ENCODE peak calls at places on chromosomes 16 and 17, in four cellular contexts. Q, P, L and F are unnamed samples.

GRCh38 chr17:48610282-48611211 is at the start of gene HOXB7:
- DNase-seq in L (peak; percentile 45), P (peak; percentile 82), Q (peak; percentile 61), F (peak; percentile 81)

GRCh38 chr17:33292184-33292980 is 713 bp downstream of the ASIC2 start:
- DNase-seq in Q (no peak), L (peak; percentile 48), P (peak; percentile 28), F (no peak)

GRCh38 chr17:75109407-75110236 is at the start of gene ARMC7:
- DNase-seq in P (peak; percentile 89), Q (peak; percentile 93), L (peak; percentile 93), F (peak; percentile 93)

GRCh38 chr17:14214271-14214670 is 22.4 kb downstream of the CDRT15 start:
- DNase-seq in P (no peak), L (no peak), Q (no peak), F (no peak)

GRCh38 chr17:69870091-69870530 is 204.9 kb upstream of the KCNJ16 start:
- DNase-seq in L (no peak), P (peak; percentile 91), Q (no peak), F (no peak)

GRCh38 chr17:75406222-75406615 is 741 bp upstream of the GRB2 start:
- DNase-seq in P (no peak), Q (no peak), L (no peak), F (no peak)

GRCh38 chr17:60647705-60648104 is 29.9 kb upstream of the BCAS3 start:
- DNase-seq in L (no peak), Q (no peak), P (no peak), F (no peak)

GRCh38 chr17:29760771-29761682 is 138.3 kb upstream of the CORO6 start:
- DNase-seq in L (peak; percentile 79), P (peak; percentile 95), Q (peak; percentile 86), F (peak; percentile 75)

GRCh38 chr16:15874745-15875314 is 13.6 kb downstream of the CEP20 start:
- DNase-seq in P (peak; percentile 77), Q (peak; percentile 39), L (peak; percentile 68), F (peak; percentile 46)

GRCh38 chr17:57557793-57558681 is 187.1 kb downstream of the CCDC182 start:
- DNase-seq in P (peak; percentile 28), Q (peak; percentile 35), L (no peak), F (no peak)

GRCh38 chr16:20334396-20334795 is 7.1 kb upstream of the GP2 start:
- DNase-seq in P (no peak), Q (no peak), L (no peak), F (no peak)

GRCh38 chr16:62977876-62978275 is 941.6 kb upstream of the CDH8 start:
- DNase-seq in P (no peak), L (no peak), Q (no peak), F (no peak)

GRCh38 chr16:66717112-66717675 is 20.7 kb upstream of the CMTM4 start:
- DNase-seq in P (no peak), L (no peak), Q (no peak), F (peak; percentile 57)

GRCh38 chr17:69581061-69581955 is 166.8 kb downstream of the MAP2K6 start:
- DNase-seq in Q (no peak), P (no peak), L (no peak), F (no peak)

GRCh38 chr17:75689441-75689873 is 22.3 kb downstream of the SAP30BP start:
- DNase-seq in P (no peak), Q (no peak), L (no peak), F (no peak)

GRCh38 chr16:20042848-20043247 is 30.8 kb downstream of the GPR139 start:
- DNase-seq in P (peak; percentile 44), L (no peak), Q (no peak), F (no peak)

GRCh38 chr17:32486701-32487459 is at the start of gene CDK5R1:
- DNase-seq in L (peak; percentile 90), Q (peak; percentile 63), P (peak; percentile 75), F (peak; percentile 76)

GRCh38 chr17:2962729-2963128 is 100.7 kb downstream of the OR1D5 start:
- DNase-seq in Q (no peak), L (no peak), P (no peak), F (no peak)

GRCh38 chr16:17395849-17396480 is 74.8 kb downstream of the XYLT1 start:
- DNase-seq in Q (no peak), P (no peak), L (no peak), F (no peak)

GRCh38 chr16:72371307-72372081 is 199.5 kb upstream of the PMFBP1 start:
- DNase-seq in P (no peak), Q (no peak), L (peak; percentile 35), F (no peak)

GRCh38 chr17:6654816-6655731 is 3.5 kb downstream of the C17orf100 start:
- DNase-seq in Q (peak; percentile 72), L (peak; percentile 34), P (no peak), F (no peak)

GRCh38 chr16:832652-833336 is 32.3 kb upstream of the GNG13 start:
- DNase-seq in Q (no peak), P (no peak), L (no peak), F (no peak)

GRCh38 chr17:81481815-81482505 is 30.6 kb downstream of the ACTG1 start:
- DNase-seq in Q (no peak), P (no peak), L (no peak), F (no peak)

GRCh38 chr17:38563362-38564253 is 42.1 kb downstream of the SRCIN1 start:
- DNase-seq in P (no peak), Q (no peak), L (peak; percentile 58), F (no peak)
- H3K4me3 ChIP-seq in P (no peak overlapping the region), Q (no peak overlapping the region), L (no peak overlapping the region), F (no peak overlapping the region)

GRCh38 chr16:84729716-84730320 is 30.0 kb downstream of the USP10 start:
- DNase-seq in Q (no peak), P (no peak), L (no peak), F (no peak)

GRCh38 chr16:84732674-84733352 is 33.0 kb downstream of the USP10 start:
- DNase-seq in Q (no peak), L (no peak), P (no peak), F (no peak)

GRCh38 chr16:84728853-84729424 is 29.1 kb downstream of the USP10 start:
- DNase-seq in P (no peak), L (no peak), Q (no peak), F (no peak)

GRCh38 chr16:84726670-84727467 is 27.1 kb downstream of the USP10 start:
- DNase-seq in P (no peak), L (no peak), Q (peak; percentile 35), F (no peak)

GRCh38 chr16:84730406-84731106 is 30.8 kb downstream of the USP10 start:
- DNase-seq in Q (peak; percentile 70), P (peak; percentile 78), L (peak; percentile 53), F (peak; percentile 35)
- H3K4me3 ChIP-seq in Q (no peak overlapping the region), P (peak overlapping the region; percentile 35), L (no peak overlapping the region), F (peak overlapping the region; percentile 11)

DNA sequence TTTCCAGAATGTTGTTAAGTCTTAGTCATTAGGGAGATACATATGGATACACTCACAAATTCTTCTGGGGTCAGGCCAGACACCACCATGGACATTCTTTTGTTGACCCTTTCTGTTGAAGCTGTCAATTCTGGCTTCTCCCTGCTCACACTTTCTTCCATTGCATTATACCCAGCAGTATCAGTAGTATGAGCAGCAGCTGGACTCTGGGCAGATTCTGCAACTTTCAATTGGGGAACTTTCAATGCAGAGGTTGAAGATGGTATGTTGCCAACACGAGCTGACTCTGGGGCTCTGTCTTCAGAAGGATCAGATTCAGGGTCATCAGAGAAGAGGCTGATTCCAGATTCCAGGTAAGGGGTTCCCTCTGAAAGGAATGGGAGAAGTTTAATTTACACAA is 45.8 kb downstream of the RND2 start:
- DNase-seq in L (no peak), Q (no peak), P (no peak), F (no peak)
- H3K4me3 ChIP-seq in L (no peak overlapping the region), Q (no peak overlapping the region), P (no peak overlapping the region), F (no peak overlapping the region)

GRCh38 chr16:78609542-78610253 is 510.2 kb downstream of the WWOX start:
- DNase-seq in Q (no peak), L (no peak), P (no peak), F (no peak)
- H3K4me3 ChIP-seq in Q (no peak overlapping the region), L (no peak overlapping the region), P (no peak overlapping the region), F (no peak overlapping the region)

GRCh38 chr17:65742433-65743312 is 181.2 kb upstream of the AXIN2 start:
- DNase-seq in P (peak; percentile 79), Q (no peak), L (no peak), F (peak; percentile 30)
- H3K4me3 ChIP-seq in P (no peak overlapping the region), Q (no peak overlapping the region), L (no peak overlapping the region), F (no peak overlapping the region)

DNA sequence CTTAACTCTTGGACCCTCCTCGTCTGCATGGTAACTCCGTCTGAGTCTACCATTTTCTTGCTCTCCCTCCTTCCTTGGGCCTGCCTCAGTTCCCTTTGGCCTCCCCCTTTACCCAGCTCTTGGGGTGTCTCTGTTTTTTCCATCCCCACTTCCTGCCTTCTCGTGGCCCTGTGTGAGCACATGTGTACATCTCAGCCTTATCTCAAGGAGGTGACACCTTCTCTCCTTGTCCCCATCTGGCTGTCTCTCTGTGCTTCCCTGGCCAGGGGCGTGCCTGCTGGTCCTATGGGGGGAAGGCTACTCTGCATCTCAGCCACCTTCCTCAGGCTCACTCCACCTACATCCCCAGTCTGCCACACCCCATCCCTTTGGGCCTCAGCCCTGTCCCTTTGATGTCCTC is 6.6 kb downstream of the CTF1 start:
- DNase-seq in P (no peak), Q (no peak), L (no peak), F (no peak)
- H3K4me3 ChIP-seq in P (no peak overlapping the region), Q (no peak overlapping the region), L (no peak overlapping the region), F (no peak overlapping the region)

GRCh38 chr16:68746951-68747350 is 9.9 kb downstream of the CDH1 start:
- DNase-seq in L (no peak), P (no peak), Q (no peak), F (no peak)

GRCh38 chr16:68743664-68744063 is 6.6 kb downstream of the CDH1 start:
- DNase-seq in L (no peak), Q (no peak), P (no peak), F (no peak)

GRCh38 chr16:68740628-68741346 is 3.7 kb downstream of the CDH1 start:
- DNase-seq in P (no peak), Q (no peak), L (no peak), F (no peak)

GRCh38 chr16:68749424-68749823 is 12.3 kb downstream of the CDH1 start:
- DNase-seq in L (no peak), Q (no peak), P (no peak), F (no peak)

DNA sequence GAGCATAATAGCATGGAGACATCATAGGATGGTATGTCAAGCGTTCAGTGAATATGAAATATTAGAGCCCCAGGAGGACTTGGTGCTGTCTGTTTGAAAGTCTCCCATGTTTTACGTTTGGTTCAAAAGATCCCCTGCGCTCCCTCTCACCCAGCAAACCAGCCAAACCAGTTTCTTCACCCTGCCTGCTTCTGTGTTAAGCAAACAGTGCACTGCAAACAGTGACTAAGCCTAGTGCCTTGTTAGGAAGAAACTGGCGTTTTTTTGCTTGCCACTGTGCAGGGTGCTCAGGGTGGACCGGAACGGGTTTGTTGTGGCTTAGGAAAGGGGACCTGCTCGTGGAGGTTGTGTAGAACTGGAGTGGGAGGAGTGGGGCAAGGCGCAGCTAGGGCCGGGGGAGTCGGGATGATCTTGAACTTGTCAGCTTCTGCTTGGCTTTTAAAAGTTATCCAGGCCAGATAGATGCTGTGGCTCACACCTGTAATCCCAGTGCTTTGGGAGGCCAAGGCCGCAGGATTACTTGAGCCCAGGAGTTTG is 7.7 kb downstream of the CDH1 start:
- DNase-seq in L (no peak), Q (peak; percentile 89), P (no peak), F (no peak)
- H3K4me3 ChIP-seq in L (no peak overlapping the region), Q (no peak overlapping the region), P (no peak overlapping the region), F (no peak overlapping the region)

DNA sequence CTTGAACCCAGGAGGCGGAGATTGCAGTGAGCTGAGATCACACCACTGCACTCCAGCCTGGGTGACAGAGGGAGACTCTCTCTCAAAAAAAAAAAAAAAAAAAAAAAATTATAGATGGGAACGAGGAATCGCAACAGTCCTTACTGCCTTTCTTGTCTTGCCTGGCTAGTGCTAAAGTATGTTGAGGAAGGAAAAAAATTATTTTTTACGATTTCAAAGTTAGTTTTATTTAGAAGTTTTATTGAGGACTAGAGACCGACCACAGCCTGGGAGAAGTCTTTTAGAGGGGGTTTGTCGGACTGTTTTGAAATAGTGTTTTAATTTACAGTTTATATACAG is 15.8 kb upstream of the DNAH17 start:
- DNase-seq in P (no peak), Q (no peak), L (no peak), F (no peak)
- H3K4me3 ChIP-seq in P (no peak overlapping the region), Q (no peak overlapping the region), L (no peak overlapping the region), F (peak overlapping the region; percentile 35)